ENCODE peak calls at places on chromosome 6, in nine cellular contexts. O is hepatocyte, G is left lung, R is ovary, J is tibial nerve, W is mesendoderm, C is heart right ventricle, V is psoas muscle, S is brain microvascular endothelial cell. M is an unnamed sample.

GRCh38 chr6:61640463-61640862 is 645.6 kb downstream of the KHDRBS2 start:
- DNase-seq in O (no peak), G (no peak), R (no peak), J (no peak), W (no peak), C (no peak), V (no peak), S (no peak), M (no peak)

GRCh38 chr6:22149501-22150490 is 147.0 kb downstream of the PRL start:
- DNase-seq in O (peak; percentile 47), G (no peak), R (no peak), J (no peak), W (no peak), C (no peak), V (no peak), S (peak; percentile 6), M (no peak)

GRCh38 chr6:166006593-166007301 is 160.9 kb downstream of the TBXT start:
- DNase-seq in O (no peak), G (no peak), R (peak; percentile 39), J (no peak), W (peak; percentile 45), C (no peak), V (no peak), S (peak; percentile 64), M (no peak)

GRCh38 chr6:149897015-149897697 is 757 bp downstream of the RAET1E start:
- DNase-seq in O (no peak), G (peak; percentile 72), R (peak; percentile 94), J (peak; percentile 85), W (no peak), C (peak; percentile 79), V (peak; percentile 96), S (peak; percentile 70), M (no peak)

GRCh38 chr6:116971959-116972358 is 94.9 kb downstream of the RFX6 start:
- DNase-seq in O (peak; percentile 61), G (no peak), R (no peak), J (no peak), W (peak; percentile 60), C (no peak), V (no peak), S (peak; percentile 42), M (no peak)

GRCh38 chr6:74568851-74569250 is 637.0 kb downstream of the COL12A1 start:
- DNase-seq in O (no peak), G (no peak), R (no peak), J (no peak), W (no peak), C (no peak), V (no peak), S (peak; percentile 37), M (no peak)

GRCh38 chr6:113381957-113382356 is 475.2 kb upstream of the MARCKS start:
- DNase-seq in O (no peak), G (no peak), R (no peak), J (peak; percentile 26), W (no peak), C (no peak), V (no peak), S (peak; percentile 47), M (no peak)

GRCh38 chr6:14274552-14275492 is 157.2 kb downstream of the CD83 start:
- DNase-seq in O (no peak), G (no peak), R (no peak), J (no peak), W (no peak), C (no peak), V (no peak), S (no peak), M (no peak)

GRCh38 chr6:27834879-27835549 is 77.2 kb downstream of the OR2B2 start:
- DNase-seq in O (no peak), G (no peak), R (no peak), J (no peak), W (peak; percentile 8), C (no peak), V (no peak), S (no peak), M (no peak)

GRCh38 chr6:163944897-163945296 is 530.4 kb downstream of the QKI start:
- DNase-seq in O (no peak), G (no peak), R (no peak), J (no peak), W (peak; percentile 33), C (peak; percentile 28), V (peak; percentile 80), S (no peak), M (no peak)

GRCh38 chr6:131721161-131721560 is 10.3 kb upstream of the CTAGE9 start:
- DNase-seq in O (no peak), G (no peak), R (no peak), J (no peak), W (no peak), C (no peak), V (no peak), S (no peak), M (no peak)

DNA sequence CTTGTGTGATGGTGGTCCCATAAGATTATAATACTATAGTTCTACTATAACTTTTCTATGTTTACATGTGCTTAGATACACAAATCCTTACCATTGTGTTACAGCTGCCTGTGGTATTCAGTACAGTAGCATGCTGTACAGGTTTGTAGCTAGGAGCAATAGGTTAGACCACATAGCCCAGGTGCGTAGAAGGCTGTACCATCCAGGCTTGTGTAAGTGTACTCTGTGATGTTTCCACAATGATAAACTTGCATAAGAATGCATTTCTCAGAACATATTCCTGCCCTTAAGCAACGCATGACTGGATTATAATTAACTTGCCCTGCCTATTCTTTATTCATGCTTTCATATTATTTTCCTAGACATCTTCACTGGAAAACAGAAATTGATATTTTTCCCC is 7.0 kb upstream of the CTAGE9 start:
- DNase-seq in O (no peak), G (no peak), R (no peak), J (no peak), W (no peak), C (no peak), V (no peak), S (no peak), M (no peak)
- H3K4me3 ChIP-seq in O (no peak overlapping the region), G (no peak overlapping the region), R (no peak overlapping the region), J (no peak overlapping the region), W (no peak overlapping the region), C (no peak overlapping the region), V (no peak overlapping the region), S (no peak overlapping the region), M (no peak overlapping the region)

GRCh38 chr6:33070909-33071308 is 2.5 kb downstream of the HLA-DPA1 start:
- DNase-seq in O (no peak), G (no peak), R (no peak), J (no peak), W (no peak), C (no peak), V (no peak), S (no peak), M (no peak)
- H3K27ac ChIP-seq in O (no peak overlapping the region), G (no peak overlapping the region), R (no peak overlapping the region), J (no peak overlapping the region), W (no peak overlapping the region), C (no peak overlapping the region), V (no peak overlapping the region), S (no peak overlapping the region), M (no peak overlapping the region)

GRCh38 chr6:81767163-81768000 is 14.9 kb upstream of the TENT5A start:
- DNase-seq in O (no peak), G (no peak), R (no peak), J (no peak), W (peak; percentile 51), C (no peak), V (no peak), S (peak; percentile 24), M (no peak)
- H3K4me3 ChIP-seq in O (no peak overlapping the region), G (no peak overlapping the region), R (no peak overlapping the region), J (no peak overlapping the region), W (no peak overlapping the region), C (no peak overlapping the region), V (no peak overlapping the region), S (no peak overlapping the region), M (no peak overlapping the region)

GRCh38 chr6:111792241-111792640 is 81.0 kb downstream of the FYN start:
- DNase-seq in O (no peak), G (no peak), R (no peak), J (no peak), W (no peak), C (no peak), V (no peak), S (no peak), M (no peak)

GRCh38 chr6:111793711-111794111 is 79.5 kb downstream of the FYN start:
- DNase-seq in O (no peak), G (no peak), R (no peak), J (no peak), W (no peak), C (no peak), V (no peak), S (no peak), M (peak; percentile 28)

GRCh38 chr6:111792914-111793700 is 80.1 kb downstream of the FYN start:
- DNase-seq in O (no peak), G (no peak), R (no peak), J (no peak), W (no peak), C (no peak), V (no peak), S (no peak), M (no peak)

GRCh38 chr6:111789593-111789992 is 83.7 kb downstream of the FYN start:
- DNase-seq in O (no peak), G (no peak), R (peak; percentile 39), J (peak; percentile 45), W (no peak), C (no peak), V (peak; percentile 68), S (no peak), M (no peak)

GRCh38 chr6:111791415-111791814 is 81.8 kb downstream of the FYN start:
- DNase-seq in O (no peak), G (no peak), R (no peak), J (no peak), W (no peak), C (no peak), V (no peak), S (no peak), M (no peak)
- H3K27ac ChIP-seq in O (no peak overlapping the region), G (no peak overlapping the region), R (no peak overlapping the region), J (no peak overlapping the region), W (no peak overlapping the region), C (no peak overlapping the region), V (no peak overlapping the region), S (no peak overlapping the region), M (no peak overlapping the region)

GRCh38 chr6:118553132-118553531 is 5.0 kb downstream of the PLN start:
- DNase-seq in O (no peak), G (no peak), R (no peak), J (no peak), W (no peak), C (no peak), V (no peak), S (no peak), M (no peak)
- H3K4me3 ChIP-seq in O (no peak overlapping the region), G (no peak overlapping the region), R (no peak overlapping the region), J (no peak overlapping the region), W (no peak overlapping the region), C (peak overlapping the region; percentile 43), V (peak overlapping the region; percentile 68), S (no peak overlapping the region), M (no peak overlapping the region)

GRCh38 chr6:41779793-41780622 is at the start of gene FRS3:
- DNase-seq in O (peak; percentile 97), G (peak; percentile 99), R (peak; percentile 99), J (peak; percentile 96), W (peak; percentile 95), C (peak; percentile 100), V (peak; percentile 100), S (peak; percentile 84), M (peak; percentile 96)
- H3K27ac ChIP-seq in O (peak within 1 kb of the TSS; percentile 67), G (peak within 1 kb of the TSS; percentile 87), R (peak within 1 kb of the TSS; percentile 65), J (peak within 1 kb of the TSS; percentile 73), W (no peak within 1 kb of the TSS), C (peak within 1 kb of the TSS; percentile 97), V (peak within 1 kb of the TSS; percentile 75), S (no peak within 1 kb of the TSS), M (peak within 1 kb of the TSS; percentile 42)

DNA sequence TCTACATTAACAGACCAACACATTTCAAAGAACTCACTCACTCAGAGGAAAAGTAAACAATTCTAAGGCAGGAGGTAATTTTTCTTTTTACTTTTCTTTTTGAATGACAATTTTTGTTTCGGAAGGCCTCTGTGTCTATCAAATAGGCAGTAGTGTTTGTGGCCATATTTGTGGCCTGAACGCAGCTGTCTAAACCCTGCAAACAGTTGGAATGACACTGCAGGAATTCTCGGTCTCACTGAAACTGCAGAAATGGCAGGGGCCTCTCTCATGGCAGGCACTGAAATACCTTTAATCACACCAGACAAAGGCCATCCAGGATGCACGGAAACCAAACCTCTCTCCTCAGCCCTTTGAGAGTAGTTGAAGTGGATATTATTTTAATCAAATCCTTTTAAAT is 30.4 kb downstream of the FYN start:
- DNase-seq in O (peak; percentile 17), G (no peak), R (no peak), J (no peak), W (no peak), C (no peak), V (no peak), S (peak; percentile 47), M (no peak)
- H3K4me3 ChIP-seq in O (no peak overlapping the region), G (no peak overlapping the region), R (no peak overlapping the region), J (no peak overlapping the region), W (no peak overlapping the region), C (no peak overlapping the region), V (no peak overlapping the region), S (no peak overlapping the region), M (no peak overlapping the region)

M was measured in effector memory CD4-positive, alpha-beta T cell.